ENCODE peak calls at places on chromosome 6, in four cellular contexts. G, A, M and U are unnamed samples.

GRCh38 chr6:26249709-26249958 is 115.4 kb upstream of the BTN3A2 start:
- DNase-seq in A (no peak), G (no peak), M (no peak), U (no peak)

GRCh38 chr6:121733216-121733615 is 297.8 kb downstream of the GJA1 start:
- DNase-seq in A (no peak), M (no peak), G (no peak), U (no peak)

GRCh38 chr6:37741757-37742400 is 44.2 kb upstream of the MDGA1 start:
- DNase-seq in G (no peak), A (peak; percentile 40), M (no peak), U (peak; percentile 46)

GRCh38 chr6:34324738-34325444 is 67.6 kb downstream of the NUDT3 start:
- DNase-seq in A (peak; percentile 61), M (no peak), G (no peak), U (peak; percentile 14)

GRCh38 chr6:40457261-40457660 is 129.9 kb downstream of the LRFN2 start:
- DNase-seq in G (no peak), A (no peak), M (no peak), U (no peak)

GRCh38 chr6:30490031-30490876 is 945 bp downstream of the HLA-E start:
- DNase-seq in G (no peak), A (peak; percentile 61), M (peak; percentile 75), U (peak; percentile 77)

GRCh38 chr6:118644007-118644406 is 7.4 kb downstream of the CEP85L start:
- DNase-seq in M (no peak), A (no peak), G (no peak), U (no peak)

GRCh38 chr6:136487746-136488145 is 62.5 kb downstream of the MAP7 start:
- DNase-seq in M (no peak), A (no peak), G (no peak), U (no peak)

GRCh38 chr6:116577486-116577885 is 6.2 kb downstream of the RWDD1 start:
- DNase-seq in M (no peak), A (no peak), G (no peak), U (no peak)

GRCh38 chr6:43774776-43775583 is 5.0 kb downstream of the VEGFA start:
- DNase-seq in M (no peak), G (no peak), A (peak; percentile 89), U (peak; percentile 93)

GRCh38 chr6:15879372-15880261 is 216.8 kb upstream of the DTNBP1 start:
- DNase-seq in M (peak; percentile 9), G (no peak), A (peak; percentile 57), U (peak; percentile 95)